ENCODE peak calls at places on chromosomes 4 and X, in nine cellular contexts. One of them, this sample, is unnamed.

GRCh38 chrX:18582910-18583493 is 88.9 kb downstream of the RS1 start:
- DNase-seq in breast epithelium: no peak
- DNase-seq in tibial artery: no peak
- DNase-seq in hepatocyte: no peak
- DNase-seq in fibroblast of pulmonary artery: no peak
- DNase-seq in AG10803: peak; percentile 17
- DNase-seq in gastrocnemius medialis: no peak
- DNase-seq in naive thymus-derived CD4-positive, alpha-beta T cell: no peak
- DNase-seq in cardiac muscle cell: no peak
- DNase-seq in this sample: peak; percentile 3

GRCh38 chr4:7165874-7166201 is 26.5 kb upstream of the SORCS2 start:
- DNase-seq in breast epithelium: no peak
- DNase-seq in tibial artery: no peak
- DNase-seq in hepatocyte: no peak
- DNase-seq in fibroblast of pulmonary artery: no peak
- DNase-seq in AG10803: no peak
- DNase-seq in gastrocnemius medialis: no peak
- DNase-seq in naive thymus-derived CD4-positive, alpha-beta T cell: no peak
- DNase-seq in cardiac muscle cell: no peak
- DNase-seq in this sample: no peak

GRCh38 chrX:107659768-107660167 is 31.5 kb downstream of the PRPS1 start:
- DNase-seq in breast epithelium: no peak
- DNase-seq in tibial artery: peak; percentile 25
- DNase-seq in hepatocyte: peak; percentile 75
- DNase-seq in fibroblast of pulmonary artery: peak; percentile 76
- DNase-seq in AG10803: peak; percentile 56
- DNase-seq in gastrocnemius medialis: no peak
- DNase-seq in naive thymus-derived CD4-positive, alpha-beta T cell: peak; percentile 45
- DNase-seq in cardiac muscle cell: peak; percentile 58
- DNase-seq in this sample: peak; percentile 53

GRCh38 chrX:68839771-68840170 is 10.9 kb downstream of the EFNB1 start:
- DNase-seq in breast epithelium: no peak
- DNase-seq in tibial artery: no peak
- DNase-seq in hepatocyte: no peak
- DNase-seq in fibroblast of pulmonary artery: no peak
- DNase-seq in AG10803: no peak
- DNase-seq in gastrocnemius medialis: no peak
- DNase-seq in naive thymus-derived CD4-positive, alpha-beta T cell: no peak
- DNase-seq in cardiac muscle cell: no peak
- DNase-seq in this sample: no peak

GRCh38 chr4:37160653-37161052 is 83.9 kb upstream of the NWD2 start:
- DNase-seq in breast epithelium: no peak
- DNase-seq in tibial artery: no peak
- DNase-seq in hepatocyte: no peak
- DNase-seq in fibroblast of pulmonary artery: no peak
- DNase-seq in AG10803: no peak
- DNase-seq in gastrocnemius medialis: no peak
- DNase-seq in naive thymus-derived CD4-positive, alpha-beta T cell: no peak
- DNase-seq in cardiac muscle cell: no peak
- DNase-seq in this sample: no peak

GRCh38 chrX:1215123-1215823 is 2.8 kb upstream of the CRLF2 start:
- DNase-seq in breast epithelium: no peak
- DNase-seq in tibial artery: no peak
- DNase-seq in hepatocyte: no peak
- DNase-seq in fibroblast of pulmonary artery: no peak
- DNase-seq in AG10803: no peak
- DNase-seq in gastrocnemius medialis: no peak
- DNase-seq in naive thymus-derived CD4-positive, alpha-beta T cell: no peak
- DNase-seq in cardiac muscle cell: no peak
- DNase-seq in this sample: no peak

GRCh38 chrX:102651968-102652744 is 873 bp downstream of the GPRASP1 start:
- DNase-seq in breast epithelium: peak; percentile 56
- DNase-seq in tibial artery: peak; percentile 42
- DNase-seq in hepatocyte: peak; percentile 60
- DNase-seq in fibroblast of pulmonary artery: peak; percentile 56
- DNase-seq in AG10803: peak; percentile 33
- DNase-seq in gastrocnemius medialis: peak; percentile 29
- DNase-seq in naive thymus-derived CD4-positive, alpha-beta T cell: peak; percentile 81
- DNase-seq in cardiac muscle cell: peak; percentile 15
- DNase-seq in this sample: peak; percentile 69

GRCh38 chrX:136689441-136689840 is 41.5 kb downstream of the CD40LG start:
- DNase-seq in breast epithelium: no peak
- DNase-seq in tibial artery: no peak
- DNase-seq in hepatocyte: no peak
- DNase-seq in fibroblast of pulmonary artery: peak; percentile 11
- DNase-seq in AG10803: no peak
- DNase-seq in gastrocnemius medialis: no peak
- DNase-seq in naive thymus-derived CD4-positive, alpha-beta T cell: no peak
- DNase-seq in cardiac muscle cell: peak; percentile 28
- DNase-seq in this sample: peak; percentile 60

GRCh38 chr4:22969314-22969896 is 276.7 kb downstream of the GBA3 start:
- DNase-seq in breast epithelium: no peak
- DNase-seq in tibial artery: no peak
- DNase-seq in hepatocyte: peak; percentile 30
- DNase-seq in fibroblast of pulmonary artery: peak; percentile 43
- DNase-seq in AG10803: peak; percentile 48
- DNase-seq in gastrocnemius medialis: no peak
- DNase-seq in naive thymus-derived CD4-positive, alpha-beta T cell: no peak
- DNase-seq in cardiac muscle cell: no peak
- DNase-seq in this sample: peak; percentile 3

GRCh38 chrX:30714138-30714537 is 60.9 kb downstream of the GK start:
- DNase-seq in breast epithelium: no peak
- DNase-seq in tibial artery: no peak
- DNase-seq in hepatocyte: no peak
- DNase-seq in fibroblast of pulmonary artery: no peak
- DNase-seq in AG10803: no peak
- DNase-seq in gastrocnemius medialis: no peak
- DNase-seq in naive thymus-derived CD4-positive, alpha-beta T cell: no peak
- DNase-seq in cardiac muscle cell: no peak
- DNase-seq in this sample: no peak

GRCh38 chrX:3655181-3655580 is 58.3 kb downstream of the PRKX start:
- DNase-seq in breast epithelium: no peak
- DNase-seq in tibial artery: no peak
- DNase-seq in hepatocyte: no peak
- DNase-seq in fibroblast of pulmonary artery: no peak
- DNase-seq in AG10803: no peak
- DNase-seq in gastrocnemius medialis: no peak
- DNase-seq in naive thymus-derived CD4-positive, alpha-beta T cell: no peak
- DNase-seq in cardiac muscle cell: no peak
- DNase-seq in this sample: no peak

GRCh38 chr4:10655968-10656367 is 28.6 kb downstream of the CLNK start:
- DNase-seq in breast epithelium: no peak
- DNase-seq in tibial artery: no peak
- DNase-seq in hepatocyte: no peak
- DNase-seq in fibroblast of pulmonary artery: peak; percentile 74
- DNase-seq in AG10803: peak; percentile 24
- DNase-seq in gastrocnemius medialis: no peak
- DNase-seq in naive thymus-derived CD4-positive, alpha-beta T cell: no peak
- DNase-seq in cardiac muscle cell: no peak
- DNase-seq in this sample: no peak

GRCh38 chrX:16573781-16574180 is 76.2 kb upstream of the S100G start:
- DNase-seq in breast epithelium: no peak
- DNase-seq in tibial artery: no peak
- DNase-seq in hepatocyte: no peak
- DNase-seq in fibroblast of pulmonary artery: peak; percentile 49
- DNase-seq in AG10803: peak; percentile 79
- DNase-seq in gastrocnemius medialis: no peak
- DNase-seq in naive thymus-derived CD4-positive, alpha-beta T cell: no peak
- DNase-seq in cardiac muscle cell: no peak
- DNase-seq in this sample: no peak

GRCh38 chrX:103310592-103311400 is at the start of gene BEX2:
- DNase-seq in breast epithelium: peak; percentile 84
- DNase-seq in tibial artery: peak; percentile 29
- DNase-seq in hepatocyte: peak; percentile 90
- DNase-seq in fibroblast of pulmonary artery: peak; percentile 17
- DNase-seq in AG10803: no peak
- DNase-seq in gastrocnemius medialis: peak; percentile 28
- DNase-seq in naive thymus-derived CD4-positive, alpha-beta T cell: peak; percentile 85
- DNase-seq in cardiac muscle cell: peak; percentile 92
- DNase-seq in this sample: peak; percentile 90

GRCh38 chr4:154491341-154491679 is 289 bp downstream of the DCHS2 start:
- DNase-seq in breast epithelium: no peak
- DNase-seq in tibial artery: no peak
- DNase-seq in hepatocyte: no peak
- DNase-seq in fibroblast of pulmonary artery: peak; percentile 9
- DNase-seq in AG10803: peak; percentile 11
- DNase-seq in gastrocnemius medialis: no peak
- DNase-seq in naive thymus-derived CD4-positive, alpha-beta T cell: no peak
- DNase-seq in cardiac muscle cell: peak; percentile 46
- DNase-seq in this sample: peak; percentile 67
- H3K4me3 ChIP-seq in breast epithelium: peak overlapping the region; percentile 21
- H3K4me3 ChIP-seq in tibial artery: peak overlapping the region; percentile 49
- H3K4me3 ChIP-seq in hepatocyte: peak overlapping the region; percentile 35
- H3K4me3 ChIP-seq in fibroblast of pulmonary artery: no peak overlapping the region
- H3K4me3 ChIP-seq in AG10803: no peak overlapping the region
- H3K4me3 ChIP-seq in gastrocnemius medialis: peak overlapping the region; percentile 38
- H3K4me3 ChIP-seq in naive thymus-derived CD4-positive, alpha-beta T cell: peak overlapping the region; percentile 24
- H3K4me3 ChIP-seq in cardiac muscle cell: peak overlapping the region; percentile 35
- H3K4me3 ChIP-seq in this sample: peak overlapping the region; percentile 79

DNA sequence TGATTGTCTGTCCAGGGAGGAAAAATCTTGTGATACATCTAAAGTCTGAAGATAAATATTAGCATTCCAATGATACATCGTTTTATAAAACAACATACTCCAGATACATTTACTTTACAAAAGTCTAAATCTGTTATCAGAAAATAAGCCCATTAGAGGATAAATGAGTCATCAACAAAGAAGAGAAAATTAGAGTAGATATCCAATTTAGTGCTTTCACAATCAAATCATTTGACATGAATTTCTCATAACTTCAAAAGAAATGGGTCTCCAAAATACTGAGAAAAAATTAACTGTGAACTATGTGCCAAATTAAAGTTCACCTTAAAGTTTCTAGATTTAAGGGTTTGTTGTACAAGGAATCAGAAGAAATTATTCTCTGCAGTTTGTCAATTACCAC is 213.8 kb downstream of the ANK2 start:
- DNase-seq in breast epithelium: no peak
- DNase-seq in tibial artery: no peak
- DNase-seq in hepatocyte: no peak
- DNase-seq in fibroblast of pulmonary artery: no peak
- DNase-seq in AG10803: no peak
- DNase-seq in gastrocnemius medialis: no peak
- DNase-seq in naive thymus-derived CD4-positive, alpha-beta T cell: no peak
- DNase-seq in cardiac muscle cell: no peak
- DNase-seq in this sample: no peak
- H3K4me3 ChIP-seq in breast epithelium: no peak overlapping the region
- H3K4me3 ChIP-seq in tibial artery: no peak overlapping the region
- H3K4me3 ChIP-seq in hepatocyte: no peak overlapping the region
- H3K4me3 ChIP-seq in fibroblast of pulmonary artery: no peak overlapping the region
- H3K4me3 ChIP-seq in AG10803: no peak overlapping the region
- H3K4me3 ChIP-seq in gastrocnemius medialis: no peak overlapping the region
- H3K4me3 ChIP-seq in naive thymus-derived CD4-positive, alpha-beta T cell: no peak overlapping the region
- H3K4me3 ChIP-seq in cardiac muscle cell: no peak overlapping the region
- H3K4me3 ChIP-seq in this sample: no peak overlapping the region

DNA sequence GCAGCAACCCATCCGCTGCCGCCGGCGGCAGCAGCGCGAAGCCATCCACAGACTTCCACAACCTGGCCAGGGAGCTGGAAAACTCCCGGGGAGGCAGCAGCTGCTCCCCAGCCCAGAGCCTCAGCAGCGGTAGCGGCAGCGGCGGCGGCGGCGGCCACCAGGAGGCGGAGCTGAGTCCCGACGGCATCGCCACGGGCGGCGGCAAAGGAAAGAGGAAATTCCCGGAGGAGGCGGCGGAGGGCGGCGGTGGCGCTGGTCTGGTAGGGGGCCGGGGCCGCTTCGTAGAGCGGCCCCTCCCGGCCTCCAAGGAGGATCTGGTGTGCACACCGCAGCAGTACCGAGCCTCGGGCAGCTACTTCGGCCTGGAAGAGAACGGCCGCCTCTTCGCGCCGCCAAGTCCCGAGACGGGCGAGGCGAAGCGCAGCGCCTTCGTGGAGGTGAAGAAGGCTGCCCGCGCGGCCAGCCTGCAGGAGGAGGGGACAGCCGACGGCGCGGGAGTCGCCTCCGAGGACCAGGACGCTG is 4.9 kb downstream of the PRDM8 start:
- DNase-seq in breast epithelium: peak; percentile 54
- DNase-seq in tibial artery: peak; percentile 77
- DNase-seq in hepatocyte: peak; percentile 86
- DNase-seq in fibroblast of pulmonary artery: peak; percentile 73
- DNase-seq in AG10803: peak; percentile 82
- DNase-seq in gastrocnemius medialis: peak; percentile 64
- DNase-seq in naive thymus-derived CD4-positive, alpha-beta T cell: peak; percentile 66
- DNase-seq in cardiac muscle cell: peak; percentile 79
- DNase-seq in this sample: peak; percentile 81
- H3K4me3 ChIP-seq in breast epithelium: peak overlapping the region; percentile 65
- H3K4me3 ChIP-seq in tibial artery: peak overlapping the region; percentile 77
- H3K4me3 ChIP-seq in hepatocyte: peak overlapping the region; percentile 83
- H3K4me3 ChIP-seq in fibroblast of pulmonary artery: peak overlapping the region; percentile 59
- H3K4me3 ChIP-seq in AG10803: peak overlapping the region; percentile 67
- H3K4me3 ChIP-seq in gastrocnemius medialis: peak overlapping the region; percentile 54
- H3K4me3 ChIP-seq in naive thymus-derived CD4-positive, alpha-beta T cell: peak overlapping the region; percentile 63
- H3K4me3 ChIP-seq in cardiac muscle cell: peak overlapping the region; percentile 44
- H3K4me3 ChIP-seq in this sample: peak overlapping the region; percentile 55

GRCh38 chr4:55181606-55182005 is 56.2 kb upstream of the KDR start:
- DNase-seq in breast epithelium: no peak
- DNase-seq in tibial artery: no peak
- DNase-seq in hepatocyte: no peak
- DNase-seq in fibroblast of pulmonary artery: peak; percentile 70
- DNase-seq in AG10803: no peak
- DNase-seq in gastrocnemius medialis: no peak
- DNase-seq in naive thymus-derived CD4-positive, alpha-beta T cell: no peak
- DNase-seq in cardiac muscle cell: peak; percentile 62
- DNase-seq in this sample: no peak

GRCh38 chr4:55184600-55185523 is 59.5 kb upstream of the KDR start:
- DNase-seq in breast epithelium: no peak
- DNase-seq in tibial artery: no peak
- DNase-seq in hepatocyte: peak; percentile 55
- DNase-seq in fibroblast of pulmonary artery: peak; percentile 72
- DNase-seq in AG10803: peak; percentile 73
- DNase-seq in gastrocnemius medialis: no peak
- DNase-seq in naive thymus-derived CD4-positive, alpha-beta T cell: peak; percentile 22
- DNase-seq in cardiac muscle cell: peak; percentile 62
- DNase-seq in this sample: peak; percentile 80

GRCh38 chr4:55186123-55186522 is 60.7 kb upstream of the KDR start:
- DNase-seq in breast epithelium: no peak
- DNase-seq in tibial artery: no peak
- DNase-seq in hepatocyte: no peak
- DNase-seq in fibroblast of pulmonary artery: no peak
- DNase-seq in AG10803: no peak
- DNase-seq in gastrocnemius medialis: no peak
- DNase-seq in naive thymus-derived CD4-positive, alpha-beta T cell: no peak
- DNase-seq in cardiac muscle cell: no peak
- DNase-seq in this sample: peak; percentile 36

GRCh38 chr4:55183926-55184599 is 58.7 kb upstream of the KDR start:
- DNase-seq in breast epithelium: peak; percentile 26
- DNase-seq in tibial artery: no peak
- DNase-seq in hepatocyte: peak; percentile 70
- DNase-seq in fibroblast of pulmonary artery: peak; percentile 97
- DNase-seq in AG10803: peak; percentile 91
- DNase-seq in gastrocnemius medialis: peak; percentile 15
- DNase-seq in naive thymus-derived CD4-positive, alpha-beta T cell: no peak
- DNase-seq in cardiac muscle cell: no peak
- DNase-seq in this sample: peak; percentile 69

DNA sequence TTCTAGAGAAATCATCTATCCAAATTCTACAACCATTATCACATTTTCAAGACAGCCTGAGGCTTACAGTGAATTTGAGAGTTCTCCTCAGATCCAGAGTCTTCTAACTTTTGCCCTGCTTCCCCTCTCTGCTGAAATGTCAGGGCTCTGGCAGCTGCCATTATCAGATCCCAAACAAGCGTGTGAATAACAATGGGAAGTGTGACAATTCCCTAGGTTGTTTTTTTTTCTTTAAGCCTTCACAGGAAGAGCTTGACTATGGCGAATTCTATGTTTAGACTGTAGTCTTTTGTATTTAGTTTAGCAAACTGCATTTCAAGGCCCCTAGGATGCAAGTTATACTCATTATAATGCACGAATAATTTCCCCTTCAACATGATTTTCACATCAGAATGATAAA is 61.3 kb upstream of the KDR start:
- DNase-seq in breast epithelium: no peak
- DNase-seq in tibial artery: no peak
- DNase-seq in hepatocyte: no peak
- DNase-seq in fibroblast of pulmonary artery: no peak
- DNase-seq in AG10803: no peak
- DNase-seq in gastrocnemius medialis: no peak
- DNase-seq in naive thymus-derived CD4-positive, alpha-beta T cell: no peak
- DNase-seq in cardiac muscle cell: no peak
- DNase-seq in this sample: peak; percentile 70
- H3K4me3 ChIP-seq in breast epithelium: no peak overlapping the region
- H3K4me3 ChIP-seq in tibial artery: no peak overlapping the region
- H3K4me3 ChIP-seq in hepatocyte: no peak overlapping the region
- H3K4me3 ChIP-seq in fibroblast of pulmonary artery: no peak overlapping the region
- H3K4me3 ChIP-seq in AG10803: no peak overlapping the region
- H3K4me3 ChIP-seq in gastrocnemius medialis: no peak overlapping the region
- H3K4me3 ChIP-seq in naive thymus-derived CD4-positive, alpha-beta T cell: no peak overlapping the region
- H3K4me3 ChIP-seq in cardiac muscle cell: no peak overlapping the region
- H3K4me3 ChIP-seq in this sample: peak overlapping the region; percentile 3